ENCODE peak calls at places on chromosomes 5 and 9, in seven cellular contexts. X, N, S, E, O, A and Y are unnamed samples.

GRCh38 chr9:15403155-15403554 is 19.5 kb upstream of the SNAPC3 start:
- DNase-seq in X (no peak), N (no peak), S (no peak), E (no peak), O (no peak), A (no peak), Y (no peak)

GRCh38 chr5:173324115-173325001 is 3.9 kb downstream of the STC2 start:
- DNase-seq in X (peak), N (no peak), S (no peak), E (peak), O (no peak), A (no peak), Y (peak)

GRCh38 chr5:169162407-169162806 is 138.5 kb downstream of the SLIT3 start:
- DNase-seq in X (no peak), N (no peak), S (no peak), E (peak), O (no peak), A (peak), Y (peak)

GRCh38 chr5:141747646-141748229 is 65.7 kb upstream of the ARAP3 start:
- DNase-seq in X (no peak), N (no peak), S (no peak), E (no peak), O (no peak), A (no peak), Y (no peak)

GRCh38 chr5:127875235-127876021 is 172.2 kb downstream of the CCDC192 start:
- DNase-seq in X (peak), N (peak), S (no peak), E (no peak), O (peak), A (peak), Y (peak)

GRCh38 chr9:100428871-100429654 is 2.1 kb downstream of the MSANTD3 start:
- DNase-seq in X (no peak), N (no peak), S (no peak), E (peak), O (no peak), A (peak), Y (peak)

GRCh38 chr9:134318481-134318891 is 7.8 kb upstream of the RXRA start:
- DNase-seq in X (no peak), N (no peak), S (no peak), E (no peak), O (no peak), A (no peak), Y (no peak)

GRCh38 chr5:131968396-131968954 is 23.0 kb upstream of the MEIKIN start:
- DNase-seq in X (no peak), N (no peak), S (no peak), E (no peak), O (no peak), A (peak), Y (no peak)

GRCh38 chr9:136844766-136845464 is 2.6 kb downstream of the AJM1 start:
- DNase-seq in X (no peak), N (no peak), S (no peak), E (no peak), O (no peak), A (no peak), Y (no peak)

GRCh38 chr5:32426440-32427151 is 17.9 kb downstream of the ZFR start:
- DNase-seq in X (no peak), N (no peak), S (no peak), E (no peak), O (no peak), A (no peak), Y (no peak)

GRCh38 chr5:68426609-68427008 is 211.1 kb downstream of the PIK3R1 start:
- DNase-seq in X (no peak), N (no peak), S (no peak), E (no peak), O (no peak), A (no peak), Y (no peak)